ENCODE peak calls at places on chromosomes 13 and 19, in ten cellular contexts. One of them, this sample, is unnamed.
A peak's percentile ranks its signal among the peaks of the same experiment; 100 is the strongest.

GRCh38 chr13:113643593-113643992 is 14.4 kb downstream of the ATP4B start:
- DNase-seq in effector memory CD4-positive, alpha-beta T cell: no peak
- DNase-seq in HCT116: no peak
- DNase-seq in lower lobe of right lung: no peak
- DNase-seq in right atrium auricular region: no peak
- DNase-seq in tibial artery: no peak
- DNase-seq in uterus: no peak
- DNase-seq in heart left ventricle: no peak
- DNase-seq in lung: no peak
- DNase-seq in heart right ventricle: no peak
- DNase-seq in this sample: no peak

GRCh38 chr13:39481493-39481892 is 121.5 kb downstream of the LHFPL6 start:
- DNase-seq in right atrium auricular region: no peak
- DNase-seq in effector memory CD4-positive, alpha-beta T cell: no peak
- DNase-seq in lung: no peak
- DNase-seq in uterus: no peak
- DNase-seq in tibial artery: no peak
- DNase-seq in heart right ventricle: no peak
- DNase-seq in lower lobe of right lung: no peak
- DNase-seq in HCT116: no peak
- DNase-seq in heart left ventricle: peak; percentile 28
- DNase-seq in this sample: no peak

GRCh38 chr13:84672616-84673015 is 790.3 kb upstream of the SLITRK1 start:
- DNase-seq in effector memory CD4-positive, alpha-beta T cell: no peak
- DNase-seq in right atrium auricular region: no peak
- DNase-seq in lung: no peak
- DNase-seq in tibial artery: no peak
- DNase-seq in lower lobe of right lung: no peak
- DNase-seq in heart left ventricle: no peak
- DNase-seq in uterus: no peak
- DNase-seq in heart right ventricle: no peak
- DNase-seq in HCT116: no peak
- DNase-seq in this sample: no peak

GRCh38 chr19:6018786-6019185 is 40.8 kb upstream of the RANBP3 start:
- DNase-seq in HCT116: no peak
- DNase-seq in heart left ventricle: no peak
- DNase-seq in tibial artery: no peak
- DNase-seq in effector memory CD4-positive, alpha-beta T cell: no peak
- DNase-seq in lung: no peak
- DNase-seq in heart right ventricle: no peak
- DNase-seq in right atrium auricular region: no peak
- DNase-seq in lower lobe of right lung: peak; percentile 37
- DNase-seq in uterus: no peak
- DNase-seq in this sample: no peak

GRCh38 chr19:17329061-17329767 is 5.4 kb downstream of the ANO8 start:
- DNase-seq in heart right ventricle: no peak
- DNase-seq in right atrium auricular region: no peak
- DNase-seq in lower lobe of right lung: no peak
- DNase-seq in HCT116: no peak
- DNase-seq in effector memory CD4-positive, alpha-beta T cell: no peak
- DNase-seq in tibial artery: no peak
- DNase-seq in uterus: no peak
- DNase-seq in heart left ventricle: no peak
- DNase-seq in lung: no peak
- DNase-seq in this sample: no peak

GRCh38 chr13:110518571-110518970 is 43.0 kb downstream of the RAB20 start:
- DNase-seq in lung: no peak
- DNase-seq in lower lobe of right lung: peak; percentile 55
- DNase-seq in effector memory CD4-positive, alpha-beta T cell: no peak
- DNase-seq in HCT116: no peak
- DNase-seq in right atrium auricular region: no peak
- DNase-seq in heart left ventricle: no peak
- DNase-seq in tibial artery: peak; percentile 71
- DNase-seq in uterus: no peak
- DNase-seq in heart right ventricle: no peak
- DNase-seq in this sample: no peak

GRCh38 chr13:106859505-106859904 is 291.6 kb upstream of the ARGLU1 start:
- DNase-seq in right atrium auricular region: no peak
- DNase-seq in heart left ventricle: no peak
- DNase-seq in HCT116: no peak
- DNase-seq in uterus: no peak
- DNase-seq in lower lobe of right lung: no peak
- DNase-seq in lung: no peak
- DNase-seq in tibial artery: no peak
- DNase-seq in heart right ventricle: no peak
- DNase-seq in effector memory CD4-positive, alpha-beta T cell: no peak
- DNase-seq in this sample: no peak

GRCh38 chr19:17797397-17798201 is 2.7 kb downstream of the B3GNT3 start:
- DNase-seq in lower lobe of right lung: no peak
- DNase-seq in heart left ventricle: no peak
- DNase-seq in tibial artery: no peak
- DNase-seq in heart right ventricle: no peak
- DNase-seq in effector memory CD4-positive, alpha-beta T cell: no peak
- DNase-seq in right atrium auricular region: no peak
- DNase-seq in lung: no peak
- DNase-seq in uterus: no peak
- DNase-seq in HCT116: peak; percentile 94
- DNase-seq in this sample: peak; percentile 92

GRCh38 chr13:102100234-102100633 is 301.6 kb downstream of the FGF14 start:
- DNase-seq in right atrium auricular region: no peak
- DNase-seq in lower lobe of right lung: no peak
- DNase-seq in effector memory CD4-positive, alpha-beta T cell: no peak
- DNase-seq in heart left ventricle: no peak
- DNase-seq in heart right ventricle: no peak
- DNase-seq in HCT116: no peak
- DNase-seq in uterus: no peak
- DNase-seq in tibial artery: no peak
- DNase-seq in lung: no peak
- DNase-seq in this sample: no peak

GRCh38 chr13:28718538-28719226 is at the start of gene SLC46A3:
- DNase-seq in uterus: peak; percentile 99
- DNase-seq in heart left ventricle: peak; percentile 99
- DNase-seq in lung: peak; percentile 98
- DNase-seq in lower lobe of right lung: peak; percentile 98
- DNase-seq in heart right ventricle: peak; percentile 100
- DNase-seq in HCT116: peak; percentile 92
- DNase-seq in effector memory CD4-positive, alpha-beta T cell: peak; percentile 88
- DNase-seq in right atrium auricular region: peak; percentile 98
- DNase-seq in tibial artery: peak; percentile 100
- DNase-seq in this sample: peak; percentile 79

GRCh38 chr19:53908106-53908932 is 759 bp upstream of the CACNG7 start:
- DNase-seq in uterus: no peak
- DNase-seq in effector memory CD4-positive, alpha-beta T cell: no peak
- DNase-seq in heart right ventricle: peak; percentile 24
- DNase-seq in tibial artery: no peak
- DNase-seq in heart left ventricle: no peak
- DNase-seq in lower lobe of right lung: no peak
- DNase-seq in HCT116: no peak
- DNase-seq in right atrium auricular region: no peak
- DNase-seq in lung: no peak
- DNase-seq in this sample: peak; percentile 19

GRCh38 chr13:96052655-96053002 is 572 bp downstream of the UGGT2 start:
- DNase-seq in HCT116: peak; percentile 37
- DNase-seq in effector memory CD4-positive, alpha-beta T cell: no peak
- DNase-seq in heart left ventricle: no peak
- DNase-seq in tibial artery: no peak
- DNase-seq in lung: no peak
- DNase-seq in uterus: no peak
- DNase-seq in right atrium auricular region: no peak
- DNase-seq in lower lobe of right lung: no peak
- DNase-seq in heart right ventricle: no peak
- DNase-seq in this sample: peak; percentile 83

GRCh38 chr19:55305983-55306562 is 19.1 kb downstream of the TMEM150B start:
- DNase-seq in uterus: no peak
- DNase-seq in heart left ventricle: no peak
- DNase-seq in heart right ventricle: no peak
- DNase-seq in HCT116: no peak
- DNase-seq in lower lobe of right lung: no peak
- DNase-seq in tibial artery: no peak
- DNase-seq in lung: no peak
- DNase-seq in effector memory CD4-positive, alpha-beta T cell: no peak
- DNase-seq in right atrium auricular region: no peak
- DNase-seq in this sample: no peak
- H3K36me3 ChIP-seq in uterus: no peaks in the 10 kb centered on the region
- H3K36me3 ChIP-seq in heart left ventricle: no peaks in the 10 kb centered on the region
- H3K36me3 ChIP-seq in heart right ventricle: peaks cover 47% of the 10 kb centered on the region
- H3K36me3 ChIP-seq in HCT116: peaks cover 19% of the 10 kb centered on the region
- H3K36me3 ChIP-seq in lower lobe of right lung: no peaks in the 10 kb centered on the region
- H3K36me3 ChIP-seq in tibial artery: peaks cover 9% of the 10 kb centered on the region
- H3K36me3 ChIP-seq in lung: no peaks in the 10 kb centered on the region
- H3K36me3 ChIP-seq in effector memory CD4-positive, alpha-beta T cell: no peaks in the 10 kb centered on the region
- H3K36me3 ChIP-seq in right atrium auricular region: peaks cover 32% of the 10 kb centered on the region
- H3K36me3 ChIP-seq in this sample: no peaks in the 10 kb centered on the region

GRCh38 chr19:42069619-42070293 is at the start of gene GRIK5:
- DNase-seq in tibial artery: peak; percentile 76
- DNase-seq in heart left ventricle: no peak
- DNase-seq in heart right ventricle: no peak
- DNase-seq in HCT116: no peak
- DNase-seq in right atrium auricular region: no peak
- DNase-seq in effector memory CD4-positive, alpha-beta T cell: no peak
- DNase-seq in lower lobe of right lung: no peak
- DNase-seq in uterus: peak; percentile 30
- DNase-seq in lung: no peak
- DNase-seq in this sample: no peak

GRCh38 chr19:42071247-42071646 is 1.2 kb upstream of the GRIK5 start:
- DNase-seq in heart left ventricle: no peak
- DNase-seq in tibial artery: no peak
- DNase-seq in lung: no peak
- DNase-seq in effector memory CD4-positive, alpha-beta T cell: no peak
- DNase-seq in lower lobe of right lung: no peak
- DNase-seq in right atrium auricular region: no peak
- DNase-seq in HCT116: no peak
- DNase-seq in heart right ventricle: no peak
- DNase-seq in uterus: no peak
- DNase-seq in this sample: no peak

GRCh38 chr19:42067315-42067888 is 2.6 kb downstream of the GRIK5 start:
- DNase-seq in heart right ventricle: no peak
- DNase-seq in uterus: no peak
- DNase-seq in heart left ventricle: no peak
- DNase-seq in lower lobe of right lung: no peak
- DNase-seq in effector memory CD4-positive, alpha-beta T cell: no peak
- DNase-seq in lung: no peak
- DNase-seq in HCT116: no peak
- DNase-seq in right atrium auricular region: no peak
- DNase-seq in tibial artery: no peak
- DNase-seq in this sample: no peak

GRCh38 chr19:42068361-42068755 is 1.6 kb downstream of the GRIK5 start:
- DNase-seq in right atrium auricular region: no peak
- DNase-seq in uterus: no peak
- DNase-seq in tibial artery: no peak
- DNase-seq in heart left ventricle: no peak
- DNase-seq in lung: no peak
- DNase-seq in HCT116: no peak
- DNase-seq in lower lobe of right lung: no peak
- DNase-seq in effector memory CD4-positive, alpha-beta T cell: no peak
- DNase-seq in heart right ventricle: no peak
- DNase-seq in this sample: no peak

GRCh38 chr19:42068756-42069571 is 1.0 kb downstream of the GRIK5 start:
- DNase-seq in effector memory CD4-positive, alpha-beta T cell: no peak
- DNase-seq in HCT116: no peak
- DNase-seq in uterus: no peak
- DNase-seq in lower lobe of right lung: no peak
- DNase-seq in tibial artery: no peak
- DNase-seq in lung: no peak
- DNase-seq in right atrium auricular region: no peak
- DNase-seq in heart right ventricle: no peak
- DNase-seq in heart left ventricle: no peak
- DNase-seq in this sample: no peak
- H3K27me3 ChIP-seq in effector memory CD4-positive, alpha-beta T cell: peaks cover 7% of the 10 kb centered on the region
- H3K27me3 ChIP-seq in HCT116: peaks cover 20% of the 10 kb centered on the region
- H3K27me3 ChIP-seq in uterus: no peaks in the 10 kb centered on the region
- H3K27me3 ChIP-seq in lower lobe of right lung: peaks cover 43% of the 10 kb centered on the region
- H3K27me3 ChIP-seq in tibial artery: no peaks in the 10 kb centered on the region
- H3K27me3 ChIP-seq in lung: no peaks in the 10 kb centered on the region
- H3K27me3 ChIP-seq in right atrium auricular region: no peaks in the 10 kb centered on the region
- H3K27me3 ChIP-seq in heart right ventricle: peaks cover 12% of the 10 kb centered on the region
- H3K27me3 ChIP-seq in heart left ventricle: peaks cover 4% of the 10 kb centered on the region
- H3K27me3 ChIP-seq in this sample: peaks cover 22% of the 10 kb centered on the region

DNA sequence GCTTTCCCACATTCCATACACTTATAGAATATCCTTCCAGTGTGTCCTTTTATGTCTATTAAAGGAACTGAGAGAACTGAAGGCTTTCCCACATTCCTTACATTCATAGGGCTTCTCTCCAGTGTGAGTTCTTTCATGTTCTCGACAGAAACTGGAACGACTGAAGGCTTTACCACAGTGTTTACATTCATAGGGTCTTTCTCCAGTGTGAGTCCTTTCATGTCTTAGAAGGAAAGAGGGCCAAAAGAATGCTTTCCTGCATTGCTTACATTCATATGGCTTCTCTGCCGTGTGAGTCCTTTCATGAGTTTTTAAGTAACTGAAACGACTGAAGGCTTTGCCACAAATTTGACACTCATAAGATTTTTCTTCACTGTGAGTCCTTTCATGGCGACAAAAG is 22.3 kb downstream of the ZNF44 start:
- DNase-seq in HCT116: no peak
- DNase-seq in right atrium auricular region: no peak
- DNase-seq in uterus: no peak
- DNase-seq in heart right ventricle: no peak
- DNase-seq in heart left ventricle: no peak
- DNase-seq in lung: no peak
- DNase-seq in lower lobe of right lung: no peak
- DNase-seq in effector memory CD4-positive, alpha-beta T cell: no peak
- DNase-seq in tibial artery: no peak
- DNase-seq in this sample: no peak
- H3K36me3 ChIP-seq in HCT116: peaks cover 15% of the 10 kb centered on the region
- H3K36me3 ChIP-seq in right atrium auricular region: peaks cover 64% of the 10 kb centered on the region
- H3K36me3 ChIP-seq in uterus: no peaks in the 10 kb centered on the region
- H3K36me3 ChIP-seq in heart right ventricle: peaks cover 82% of the 10 kb centered on the region
- H3K36me3 ChIP-seq in heart left ventricle: peaks cover 24% of the 10 kb centered on the region
- H3K36me3 ChIP-seq in lung: peaks cover 57% of the 10 kb centered on the region
- H3K36me3 ChIP-seq in lower lobe of right lung: peaks cover 41% of the 10 kb centered on the region
- H3K36me3 ChIP-seq in effector memory CD4-positive, alpha-beta T cell: peaks cover 65% of the 10 kb centered on the region
- H3K36me3 ChIP-seq in tibial artery: peaks cover 81% of the 10 kb centered on the region
- H3K36me3 ChIP-seq in this sample: peaks cover 7% of the 10 kb centered on the region

DNA sequence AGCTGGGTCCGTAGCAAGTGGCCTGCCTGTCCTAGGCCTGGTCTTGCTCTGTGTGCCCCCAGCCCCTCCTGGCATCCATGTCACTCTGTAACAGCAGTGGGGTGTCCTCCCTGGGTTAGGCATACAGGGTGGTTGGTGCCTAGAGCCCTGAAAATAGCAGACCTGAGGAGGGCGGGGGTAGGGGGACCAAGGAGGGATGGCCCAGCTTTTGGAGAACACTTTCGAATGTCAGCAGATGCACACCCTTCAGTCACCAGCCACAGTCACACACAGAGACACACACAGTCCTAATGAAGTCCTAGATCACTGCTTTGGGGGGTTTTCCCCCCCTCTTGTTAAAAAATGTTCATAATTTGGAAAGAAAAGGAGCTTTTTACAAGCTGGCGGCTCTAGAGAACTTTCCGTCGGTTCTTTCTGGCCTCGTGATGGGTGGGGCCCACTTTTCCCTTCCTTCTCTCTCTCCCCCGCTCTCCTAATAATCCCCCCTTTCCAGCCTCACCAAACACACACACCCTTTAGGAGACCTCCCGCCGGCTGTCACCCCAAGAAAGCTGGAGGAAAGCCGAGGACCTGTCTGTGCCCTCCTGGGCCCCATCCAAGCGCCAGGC is 47.9 kb downstream of the LYL1 start:
- DNase-seq in lower lobe of right lung: no peak
- DNase-seq in right atrium auricular region: no peak
- DNase-seq in heart left ventricle: no peak
- DNase-seq in effector memory CD4-positive, alpha-beta T cell: no peak
- DNase-seq in heart right ventricle: no peak
- DNase-seq in uterus: peak; percentile 77
- DNase-seq in HCT116: no peak
- DNase-seq in lung: no peak
- DNase-seq in tibial artery: no peak
- DNase-seq in this sample: no peak
- H3K27me3 ChIP-seq in lower lobe of right lung: no peaks in the 10 kb centered on the region
- H3K27me3 ChIP-seq in right atrium auricular region: no peaks in the 10 kb centered on the region
- H3K27me3 ChIP-seq in heart left ventricle: no peaks in the 10 kb centered on the region
- H3K27me3 ChIP-seq in effector memory CD4-positive, alpha-beta T cell: no peaks in the 10 kb centered on the region
- H3K27me3 ChIP-seq in heart right ventricle: no peaks in the 10 kb centered on the region
- H3K27me3 ChIP-seq in uterus: no peaks in the 10 kb centered on the region
- H3K27me3 ChIP-seq in HCT116: no peaks in the 10 kb centered on the region
- H3K27me3 ChIP-seq in lung: no peaks in the 10 kb centered on the region
- H3K27me3 ChIP-seq in tibial artery: no peaks in the 10 kb centered on the region
- H3K27me3 ChIP-seq in this sample: no peaks in the 10 kb centered on the region

This sample was measured in bronchial epithelial cell.